ENCODE peak calls at places on chromosome 18, in ten cellular contexts. One of them, this sample, is unnamed.

GRCh38 chr18:76678248-76678647 is 144.1 kb upstream of the ZNF236 start:
- DNase-seq in fibroblast of lung: no peak
- DNase-seq in MCF 10A: no peak
- DNase-seq in B cell: no peak
- DNase-seq in smooth muscle cell of the brain vasculature: no peak
- DNase-seq in mucosa of gallbladder: no peak
- DNase-seq in CD4-positive, CD25-positive, alpha-beta regulatory T cell: no peak
- DNase-seq in germinal center: no peak
- DNase-seq in left lobe of liver: no peak
- DNase-seq in activated CD8-positive, alpha-beta memory T cell treated with anti-CD3 and anti-CD28 coated beads for 24 hours: no peak
- DNase-seq in this sample: no peak

GRCh38 chr18:71398530-71398929 is 1109.7 kb downstream of the SOCS6 start:
- DNase-seq in fibroblast of lung: peak
- DNase-seq in MCF 10A: peak
- DNase-seq in B cell: no peak
- DNase-seq in smooth muscle cell of the brain vasculature: no peak
- DNase-seq in mucosa of gallbladder: peak
- DNase-seq in CD4-positive, CD25-positive, alpha-beta regulatory T cell: peak
- DNase-seq in germinal center: no peak
- DNase-seq in left lobe of liver: no peak
- DNase-seq in activated CD8-positive, alpha-beta memory T cell treated with anti-CD3 and anti-CD28 coated beads for 24 hours: no peak
- DNase-seq in this sample: no peak

GRCh38 chr18:55555628-55556027 is 32.4 kb downstream of the TCF4 start:
- DNase-seq in fibroblast of lung: no peak
- DNase-seq in MCF 10A: no peak
- DNase-seq in B cell: no peak
- DNase-seq in smooth muscle cell of the brain vasculature: no peak
- DNase-seq in mucosa of gallbladder: no peak
- DNase-seq in CD4-positive, CD25-positive, alpha-beta regulatory T cell: no peak
- DNase-seq in germinal center: no peak
- DNase-seq in left lobe of liver: no peak
- DNase-seq in activated CD8-positive, alpha-beta memory T cell treated with anti-CD3 and anti-CD28 coated beads for 24 hours: no peak
- DNase-seq in this sample: no peak

GRCh38 chr18:5455644-5456043 is 88.2 kb downstream of the EPB41L3 start:
- DNase-seq in fibroblast of lung: peak
- DNase-seq in MCF 10A: no peak
- DNase-seq in B cell: no peak
- DNase-seq in smooth muscle cell of the brain vasculature: peak
- DNase-seq in mucosa of gallbladder: no peak
- DNase-seq in CD4-positive, CD25-positive, alpha-beta regulatory T cell: no peak
- DNase-seq in germinal center: no peak
- DNase-seq in left lobe of liver: no peak
- DNase-seq in activated CD8-positive, alpha-beta memory T cell treated with anti-CD3 and anti-CD28 coated beads for 24 hours: no peak
- DNase-seq in this sample: no peak

GRCh38 chr18:46506974-46507373 is 150.0 kb downstream of the LOXHD1 start:
- DNase-seq in fibroblast of lung: no peak
- DNase-seq in MCF 10A: no peak
- DNase-seq in B cell: no peak
- DNase-seq in smooth muscle cell of the brain vasculature: no peak
- DNase-seq in mucosa of gallbladder: no peak
- DNase-seq in CD4-positive, CD25-positive, alpha-beta regulatory T cell: no peak
- DNase-seq in germinal center: no peak
- DNase-seq in left lobe of liver: no peak
- DNase-seq in activated CD8-positive, alpha-beta memory T cell treated with anti-CD3 and anti-CD28 coated beads for 24 hours: no peak
- DNase-seq in this sample: no peak

GRCh38 chr18:12777543-12777942 is 74.7 kb downstream of the PSMG2 start:
- DNase-seq in fibroblast of lung: no peak
- DNase-seq in MCF 10A: no peak
- DNase-seq in B cell: no peak
- DNase-seq in smooth muscle cell of the brain vasculature: no peak
- DNase-seq in mucosa of gallbladder: no peak
- DNase-seq in CD4-positive, CD25-positive, alpha-beta regulatory T cell: no peak
- DNase-seq in germinal center: no peak
- DNase-seq in left lobe of liver: no peak
- DNase-seq in activated CD8-positive, alpha-beta memory T cell treated with anti-CD3 and anti-CD28 coated beads for 24 hours: no peak
- DNase-seq in this sample: no peak

GRCh38 chr18:78999939-79000338 is 20.3 kb downstream of the SALL3 start:
- DNase-seq in fibroblast of lung: no peak
- DNase-seq in MCF 10A: peak
- DNase-seq in B cell: no peak
- DNase-seq in smooth muscle cell of the brain vasculature: no peak
- DNase-seq in mucosa of gallbladder: peak
- DNase-seq in CD4-positive, CD25-positive, alpha-beta regulatory T cell: no peak
- DNase-seq in germinal center: no peak
- DNase-seq in left lobe of liver: no peak
- DNase-seq in activated CD8-positive, alpha-beta memory T cell treated with anti-CD3 and anti-CD28 coated beads for 24 hours: no peak
- DNase-seq in this sample: no peak

GRCh38 chr18:61551586-61551985 is 218.4 kb downstream of the CDH20 start:
- DNase-seq in fibroblast of lung: peak
- DNase-seq in MCF 10A: peak
- DNase-seq in B cell: peak
- DNase-seq in smooth muscle cell of the brain vasculature: peak
- DNase-seq in mucosa of gallbladder: peak
- DNase-seq in CD4-positive, CD25-positive, alpha-beta regulatory T cell: peak
- DNase-seq in germinal center: peak
- DNase-seq in left lobe of liver: no peak
- DNase-seq in activated CD8-positive, alpha-beta memory T cell treated with anti-CD3 and anti-CD28 coated beads for 24 hours: no peak
- DNase-seq in this sample: peak

This sample was measured in GM13977.